ENCODE peak calls at places on chromosomes 13 and 19, in four cellular contexts. One of them, this sample, is unnamed.

GRCh38 chr13:50801087-50801931 is 42.2 kb downstream of the DLEU7 start:
- DNase-seq in HepG2: peak; percentile 57
- DNase-seq in K562: peak; percentile 17
- DNase-seq in GM12878: peak; percentile 69
- DNase-seq in this sample: peak; percentile 65

GRCh38 chr19:1360818-1361461 is 22.8 kb upstream of the NDUFS7 start:
- DNase-seq in HepG2: no peak
- DNase-seq in K562: no peak
- DNase-seq in GM12878: no peak
- DNase-seq in this sample: no peak

GRCh38 chr19:5967994-5968430 is 9.9 kb downstream of the RANBP3 start:
- DNase-seq in HepG2: peak; percentile 64
- DNase-seq in K562: peak; percentile 71
- DNase-seq in GM12878: peak; percentile 17
- DNase-seq in this sample: peak; percentile 77

GRCh38 chr19:51093510-51094345 is 11.0 kb upstream of the KLK14 start:
- DNase-seq in HepG2: no peak
- DNase-seq in K562: no peak
- DNase-seq in GM12878: no peak
- DNase-seq in this sample: no peak

GRCh38 chr19:9144920-9145319 is 4.7 kb downstream of the ZNF317 start:
- DNase-seq in HepG2: no peak
- DNase-seq in K562: no peak
- DNase-seq in GM12878: no peak
- DNase-seq in this sample: no peak

GRCh38 chr19:18118420-18119242 is 21.1 kb downstream of the MAST3 start:
- DNase-seq in HepG2: no peak
- DNase-seq in K562: peak; percentile 11
- DNase-seq in GM12878: no peak
- DNase-seq in this sample: no peak

GRCh38 chr19:53275480-53275879 is 8.0 kb upstream of the VN1R4 start:
- DNase-seq in HepG2: no peak
- DNase-seq in K562: no peak
- DNase-seq in GM12878: no peak
- DNase-seq in this sample: no peak

GRCh38 chr13:46866150-46866549 is 30.7 kb downstream of the HTR2A start:
- DNase-seq in HepG2: peak; percentile 4
- DNase-seq in K562: no peak
- DNase-seq in GM12878: no peak
- DNase-seq in this sample: peak; percentile 22

GRCh38 chr19:46624958-46625661 is at the start of gene PTGIR:
- DNase-seq in HepG2: no peak
- DNase-seq in K562: peak; percentile 69
- DNase-seq in GM12878: no peak
- DNase-seq in this sample: no peak

GRCh38 chr13:107712145-107712544 is 503.2 kb downstream of the LIG4 start:
- DNase-seq in HepG2: no peak
- DNase-seq in K562: no peak
- DNase-seq in GM12878: no peak
- DNase-seq in this sample: no peak

GRCh38 chr19:4083677-4084546 is 17.2 kb upstream of the ZBTB7A start:
- DNase-seq in HepG2: no peak
- DNase-seq in K562: no peak
- DNase-seq in GM12878: no peak
- DNase-seq in this sample: no peak

GRCh38 chr13:92719868-92720267 is 506.7 kb upstream of the GPC6 start:
- DNase-seq in HepG2: no peak
- DNase-seq in K562: no peak
- DNase-seq in GM12878: no peak
- DNase-seq in this sample: peak; percentile 16

GRCh38 chr13:76852991-76853390 is 33.2 kb downstream of the KCTD12 start:
- DNase-seq in HepG2: no peak
- DNase-seq in K562: no peak
- DNase-seq in GM12878: no peak
- DNase-seq in this sample: no peak

GRCh38 chr13:29160862-29161261 is 340.7 kb downstream of the MTUS2 start:
- DNase-seq in HepG2: no peak
- DNase-seq in K562: no peak
- DNase-seq in GM12878: no peak
- DNase-seq in this sample: no peak

GRCh38 chr19:58543826-58544590 is at the start of gene TRIM28:
- DNase-seq in HepG2: peak; percentile 96
- DNase-seq in K562: peak; percentile 100
- DNase-seq in GM12878: peak; percentile 96
- DNase-seq in this sample: peak; percentile 98

GRCh38 chr13:75762066-75762937 is 126.2 kb downstream of the LMO7 start:
- DNase-seq in HepG2: peak; percentile 15
- DNase-seq in K562: no peak
- DNase-seq in GM12878: peak; percentile 84
- DNase-seq in this sample: no peak

GRCh38 chr19:13156968-13157882 is 7.0 kb downstream of the IER2 start:
- DNase-seq in HepG2: no peak
- DNase-seq in K562: no peak
- DNase-seq in GM12878: no peak
- DNase-seq in this sample: no peak

GRCh38 chr19:13099073-13099999 is 3.3 kb downstream of the LYL1 start:
- DNase-seq in HepG2: no peak
- DNase-seq in K562: peak; percentile 45
- DNase-seq in GM12878: no peak
- DNase-seq in this sample: peak; percentile 69

GRCh38 chr13:111906816-111907215 is 160.1 kb upstream of the SOX1 start:
- DNase-seq in HepG2: no peak
- DNase-seq in K562: no peak
- DNase-seq in GM12878: no peak
- DNase-seq in this sample: peak; percentile 2

GRCh38 chr13:112664501-112665203 is 25.2 kb upstream of the ATP11A start:
- DNase-seq in HepG2: no peak
- DNase-seq in K562: no peak
- DNase-seq in GM12878: no peak
- DNase-seq in this sample: no peak

GRCh38 chr13:35987572-35988513 is 143.3 kb downstream of the DCLK1 start:
- DNase-seq in HepG2: no peak
- DNase-seq in K562: no peak
- DNase-seq in GM12878: no peak
- DNase-seq in this sample: peak; percentile 54

GRCh38 chr19:18807861-18808331 is 16.8 kb upstream of the COMP start:
- DNase-seq in HepG2: no peak
- DNase-seq in K562: no peak
- DNase-seq in GM12878: no peak
- DNase-seq in this sample: no peak

GRCh38 chr13:40410315-40410714 is 256.1 kb downstream of the FOXO1 start:
- DNase-seq in HepG2: no peak
- DNase-seq in K562: no peak
- DNase-seq in GM12878: no peak
- DNase-seq in this sample: no peak

GRCh38 chr19:6952956-6953355 is 65.6 kb downstream of the ADGRE1 start:
- DNase-seq in HepG2: no peak
- DNase-seq in K562: no peak
- DNase-seq in GM12878: no peak
- DNase-seq in this sample: no peak

GRCh38 chr13:86464193-86464592 is 665.0 kb upstream of the SLITRK6 start:
- DNase-seq in HepG2: no peak
- DNase-seq in K562: no peak
- DNase-seq in GM12878: no peak
- DNase-seq in this sample: no peak

GRCh38 chr13:45335397-45336024 is 5.5 kb downstream of the TPT1 start:
- DNase-seq in HepG2: peak; percentile 65
- DNase-seq in K562: no peak
- DNase-seq in GM12878: no peak
- DNase-seq in this sample: no peak

GRCh38 chr13:45333251-45333972 is 7.6 kb downstream of the TPT1 start:
- DNase-seq in HepG2: no peak
- DNase-seq in K562: no peak
- DNase-seq in GM12878: no peak
- DNase-seq in this sample: no peak

GRCh38 chr13:45336025-45336800 is 4.8 kb downstream of the TPT1 start:
- DNase-seq in HepG2: no peak
- DNase-seq in K562: no peak
- DNase-seq in GM12878: no peak
- DNase-seq in this sample: no peak

GRCh38 chr13:45332831-45333219 is 8.2 kb downstream of the TPT1 start:
- DNase-seq in HepG2: no peak
- DNase-seq in K562: no peak
- DNase-seq in GM12878: no peak
- DNase-seq in this sample: no peak

DNA sequence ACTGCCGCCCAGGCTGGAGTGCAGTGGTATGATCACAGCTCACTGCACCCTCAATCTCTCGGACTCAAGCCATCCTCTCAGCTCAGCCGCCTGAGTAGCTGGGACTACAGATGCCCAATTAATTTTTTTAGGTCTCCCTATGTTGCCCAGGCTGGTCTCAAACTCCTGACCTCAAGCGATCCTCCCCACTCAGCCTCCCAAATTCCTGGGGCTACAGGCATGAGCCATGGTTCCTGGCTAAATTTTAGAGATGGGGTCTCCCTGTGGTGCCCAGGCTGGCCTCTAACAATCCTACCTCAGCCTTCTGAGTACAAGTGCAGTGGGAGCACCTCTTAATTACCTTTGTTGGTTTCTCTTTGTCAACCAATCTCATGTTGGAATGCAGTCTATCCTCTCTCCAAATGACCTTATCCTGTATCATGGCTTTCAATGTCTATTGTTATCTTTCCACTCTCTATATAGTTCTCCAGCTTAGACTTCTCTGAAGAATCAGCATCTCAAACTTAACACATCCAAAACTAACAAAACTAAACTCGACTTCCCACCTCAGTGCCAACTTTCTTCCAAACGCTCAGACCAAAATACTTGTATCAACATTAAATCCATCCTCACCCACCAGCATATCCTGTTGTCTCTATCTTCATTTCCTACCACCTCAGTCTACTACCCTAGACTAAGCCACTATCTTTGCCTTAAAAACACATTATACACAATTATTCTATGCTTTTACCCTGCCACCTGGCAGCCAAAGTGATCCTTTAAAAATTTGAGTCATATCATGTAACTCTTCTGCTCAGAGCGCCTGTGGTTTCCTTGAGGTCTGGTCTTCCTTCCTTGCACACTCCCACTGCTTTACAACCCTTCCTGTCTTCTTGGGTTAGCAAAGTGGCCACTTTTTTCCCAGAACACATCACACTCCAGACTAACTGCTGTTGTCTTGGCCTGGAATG is 6.7 kb downstream of the TPT1 start:
- DNase-seq in HepG2: no peak
- DNase-seq in K562: no peak
- DNase-seq in GM12878: no peak
- DNase-seq in this sample: no peak
- TF ChIP-seq ATF2 in HepG2: no peak
- TF ChIP-seq ATF2 in K562: no peak
- TF ChIP-seq ATF2 in GM12878: no peak
- TF ChIP-seq ATF2 in this sample: no peak

DNA sequence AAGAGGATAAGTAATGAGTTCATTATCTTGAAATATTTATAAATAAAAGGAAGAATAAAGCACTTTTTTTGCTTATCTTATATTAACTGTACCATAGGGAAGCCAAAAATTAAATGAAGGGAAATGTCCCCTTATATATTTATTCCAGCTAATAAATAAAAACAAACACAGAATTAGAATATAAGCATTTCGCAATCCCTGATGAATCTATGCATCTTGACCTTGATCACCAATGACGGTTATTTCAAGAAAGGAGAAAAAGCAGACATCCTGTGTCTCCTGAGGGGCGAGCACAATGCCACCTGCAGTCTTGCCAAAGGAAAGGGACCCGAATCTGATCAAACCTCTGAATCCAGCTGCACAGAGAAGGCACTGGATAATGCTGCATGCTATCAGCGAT is 29.3 kb upstream of the IRS2 start:
- DNase-seq in HepG2: no peak
- DNase-seq in K562: no peak
- DNase-seq in GM12878: no peak
- DNase-seq in this sample: no peak
- TF ChIP-seq ESRRA in HepG2: no peak
- TF ChIP-seq ESRRA in K562: no peak
- TF ChIP-seq ESRRA in GM12878: no peak
- TF ChIP-seq ESRRA in this sample: no peak

DNA sequence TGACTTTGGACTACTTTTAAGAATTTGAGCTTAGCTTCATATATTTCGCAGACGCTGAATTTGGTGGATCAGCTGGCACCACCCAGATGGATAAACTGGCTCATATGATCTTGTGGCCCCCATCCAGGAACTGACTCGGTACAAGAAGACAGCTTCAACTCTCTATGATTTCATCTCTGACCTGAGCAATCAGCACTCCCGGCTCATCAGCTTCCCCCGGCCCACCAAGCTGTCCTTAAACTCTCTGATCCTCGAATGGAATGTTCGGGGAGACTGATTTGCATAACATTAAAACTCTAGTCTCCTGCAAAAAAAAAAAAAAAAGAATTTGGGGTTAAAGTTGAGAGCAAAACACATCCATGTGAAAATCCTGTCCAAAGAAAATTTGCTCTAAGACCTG is 71.4 kb upstream of the IRS2 start:
- DNase-seq in HepG2: no peak
- DNase-seq in K562: no peak
- DNase-seq in GM12878: no peak
- DNase-seq in this sample: no peak
- TF ChIP-seq CBFB in HepG2: no peak
- TF ChIP-seq CBFB in K562: no peak
- TF ChIP-seq CBFB in GM12878: no peak
- TF ChIP-seq CBFB in this sample: no peak

DNA sequence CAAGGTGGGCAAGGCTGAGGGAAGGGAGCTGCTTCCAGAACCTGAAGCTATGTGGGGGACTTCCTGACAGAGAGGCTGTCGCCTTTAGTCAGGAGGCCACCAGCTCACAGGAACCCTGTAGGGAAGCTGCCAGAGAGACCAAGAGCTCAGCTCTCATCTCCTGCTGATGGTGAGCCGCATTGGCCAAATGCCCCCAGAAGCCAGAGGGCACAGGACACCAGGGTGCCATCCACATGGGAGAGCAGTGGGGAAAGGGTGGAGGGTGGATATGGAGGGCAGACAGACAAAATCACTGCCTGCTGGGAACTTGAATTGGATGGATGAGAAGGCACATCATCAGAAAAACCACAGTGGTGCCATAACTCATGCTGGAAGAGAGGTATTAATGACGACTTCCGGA is 36.0 kb downstream of the SERP2 start:
- DNase-seq in HepG2: no peak
- DNase-seq in K562: no peak
- DNase-seq in GM12878: no peak
- DNase-seq in this sample: no peak
- TF ChIP-seq ATF2 in HepG2: no peak
- TF ChIP-seq ATF2 in K562: no peak
- TF ChIP-seq ATF2 in GM12878: no peak
- TF ChIP-seq ATF2 in this sample: no peak

GRCh38 chr19:28746486-28746885 is 466.5 kb downstream of the UQCRFS1 start:
- DNase-seq in HepG2: no peak
- DNase-seq in K562: no peak
- DNase-seq in GM12878: no peak
- DNase-seq in this sample: no peak
- TF ChIP-seq ESRRA in HepG2: no peak
- TF ChIP-seq ESRRA in K562: no peak
- TF ChIP-seq ESRRA in GM12878: no peak
- TF ChIP-seq ESRRA in this sample: no peak

This sample was measured in WTC11.